ENCODE peak calls at places on chromosomes 13 and 19, in four cellular contexts. M is GM12878, B is K562, Z is SK-N-SH. S is an unnamed sample.

GRCh38 chr19:39211731-39212376 is 7.8 kb upstream of the SYCN start:
- DNase-seq in B (no peak), Z (peak), M (no peak), S (no peak)

GRCh38 chr19:51702754-51703654 is 9.9 kb downstream of the SPACA6 start:
- DNase-seq in B (peak), Z (peak), M (no peak), S (peak)

GRCh38 chr13:45042539-45042938 is 53.2 kb downstream of the GPALPP1 start:
- DNase-seq in M (no peak), Z (no peak), B (no peak), S (no peak)

GRCh38 chr13:24500977-24501376 is 11.6 kb downstream of the PARP4 start:
- DNase-seq in M (no peak), Z (no peak), B (no peak), S (no peak)

GRCh38 chr19:11693505-11694499 is 44.9 kb downstream of the ZNF823 start:
- DNase-seq in Z (peak), M (no peak), B (no peak), S (peak)

GRCh38 chr13:44437356-44438233 is 64.0 kb downstream of the SERP2 start:
- DNase-seq in M (no peak), B (no peak), Z (no peak), S (no peak)

GRCh38 chr13:37602743-37603381 is 4.3 kb upstream of the POSTN start:
- DNase-seq in Z (peak), B (no peak), M (no peak), S (no peak)

GRCh38 chr13:33450956-33451709 is 165.6 kb upstream of the STARD13 start:
- DNase-seq in M (no peak), B (no peak), Z (no peak), S (no peak)

GRCh38 chr19:47798904-47799266 is 5.5 kb downstream of the TPRX1 start:
- DNase-seq in Z (no peak), M (no peak), B (no peak), S (no peak)

GRCh38 chr13:75803175-75803611 is 167.1 kb downstream of the LMO7 start:
- DNase-seq in Z (no peak), B (no peak), M (no peak), S (peak)

GRCh38 chr13:29465741-29466293 is 129.7 kb downstream of the SLC7A1 start:
- DNase-seq in M (no peak), B (no peak), Z (peak), S (no peak)

GRCh38 chr13:76600086-76600485 is 286.1 kb downstream of the KCTD12 start:
- DNase-seq in B (no peak), M (no peak), Z (no peak), S (no peak)

GRCh38 chr13:33100876-33101275 is 84.7 kb downstream of the KL start:
- DNase-seq in B (no peak), M (no peak), Z (no peak), S (no peak)

GRCh38 chr19:56170261-56170660 is 5.5 kb upstream of the GALP start:
- DNase-seq in Z (no peak), B (peak), M (no peak), S (no peak)

GRCh38 chr13:114268344-114269280 is 12.8 kb upstream of the UPF3A start:
- DNase-seq in B (no peak), Z (no peak), M (no peak), S (no peak)

GRCh38 chr13:21917046-21918010 is 246.5 kb downstream of the FGF9 start:
- DNase-seq in B (no peak), M (no peak), Z (no peak), S (no peak)

GRCh38 chr13:45231722-45232121 is 30.9 kb upstream of the KCTD4 start:
- DNase-seq in Z (peak), B (no peak), M (no peak), S (no peak)

GRCh38 chr13:50969691-50970090 is 60.1 kb downstream of the RNASEH2B start:
- DNase-seq in M (no peak), B (no peak), Z (no peak), S (no peak)

GRCh38 chr19:875265-875879 is 15.9 kb downstream of the CFD start:
- DNase-seq in B (no peak), Z (no peak), M (no peak), S (no peak)

GRCh38 chr19:48844472-48844871 is 8.2 kb upstream of the HSD17B14 start:
- DNase-seq in M (no peak), B (peak), Z (peak), S (no peak)

GRCh38 chr19:55206664-55207500 is 2.4 kb downstream of the PTPRH start:
- DNase-seq in B (peak), Z (peak), M (no peak), S (no peak)

GRCh38 chr13:43110658-43111057 is 87.3 kb downstream of the DNAJC15 start:
- DNase-seq in B (no peak), M (no peak), Z (no peak), S (no peak)

GRCh38 chr13:77176350-77176749 is 149.4 kb upstream of the FBXL3 start:
- DNase-seq in Z (no peak), B (no peak), M (no peak), S (no peak)

GRCh38 chr13:41222259-41222852 is 28.0 kb upstream of the KBTBD7 start:
- DNase-seq in Z (peak), B (peak), M (peak), S (peak)

GRCh38 chr19:1360818-1361461 is 22.8 kb upstream of the NDUFS7 start:
- DNase-seq in M (no peak), Z (peak), B (no peak), S (no peak)

GRCh38 chr13:84810781-84811180 is 928.5 kb upstream of the SLITRK1 start:
- DNase-seq in M (no peak), B (no peak), Z (no peak), S (no peak)

GRCh38 chr19:40467007-40467565 is 285 bp downstream of the SPTBN4 start:
- DNase-seq in B (no peak), Z (peak), M (no peak), S (peak)

GRCh38 chr13:113561417-113562084 is 23.0 kb upstream of the TFDP1 start:
- DNase-seq in M (no peak), Z (no peak), B (no peak), S (no peak)

GRCh38 chr19:56393119-56394012 is at the start of gene ZNF582:
- DNase-seq in Z (peak), B (peak), M (peak), S (peak)

GRCh38 chr13:91482427-91482826 is 84.0 kb downstream of the GPC5 start:
- DNase-seq in Z (peak), M (no peak), B (no peak), S (no peak)

GRCh38 chr13:36029171-36029570 is 102.0 kb downstream of the DCLK1 start:
- DNase-seq in Z (no peak), B (no peak), M (no peak), S (no peak)

GRCh38 chr19:17420267-17420924 is 549 bp downstream of the MVB12A start:
- DNase-seq in M (no peak), Z (peak), B (peak), S (no peak)

GRCh38 chr19:34504273-34504808 is 22.8 kb downstream of the WTIP start:
- DNase-seq in M (no peak), Z (no peak), B (no peak), S (no peak)

GRCh38 chr13:94947965-94948371 is 235.6 kb upstream of the SOX21 start:
- DNase-seq in M (no peak), Z (no peak), B (no peak), S (no peak)

GRCh38 chr19:15666186-15666585 is 6.7 kb upstream of the CYP4F12 start:
- DNase-seq in B (no peak), M (no peak), Z (no peak), S (no peak)

GRCh38 chr13:77460195-77460594 is 75.3 kb upstream of the SCEL start:
- DNase-seq in B (no peak), Z (no peak), M (peak), S (no peak)

GRCh38 chr13:109332501-109333499 is 453.6 kb downstream of the IRS2 start:
- DNase-seq in B (no peak), M (no peak), Z (no peak), S (no peak)

GRCh38 chr13:109331898-109332297 is 454.5 kb downstream of the IRS2 start:
- DNase-seq in Z (peak), M (no peak), B (no peak), S (no peak)

GRCh38 chr13:109329175-109329574 is 457.2 kb downstream of the IRS2 start:
- DNase-seq in Z (no peak), M (no peak), B (no peak), S (no peak)

GRCh38 chr13:109330123-109330522 is 456.3 kb downstream of the IRS2 start:
- DNase-seq in M (no peak), Z (no peak), B (no peak), S (no peak)

DNA sequence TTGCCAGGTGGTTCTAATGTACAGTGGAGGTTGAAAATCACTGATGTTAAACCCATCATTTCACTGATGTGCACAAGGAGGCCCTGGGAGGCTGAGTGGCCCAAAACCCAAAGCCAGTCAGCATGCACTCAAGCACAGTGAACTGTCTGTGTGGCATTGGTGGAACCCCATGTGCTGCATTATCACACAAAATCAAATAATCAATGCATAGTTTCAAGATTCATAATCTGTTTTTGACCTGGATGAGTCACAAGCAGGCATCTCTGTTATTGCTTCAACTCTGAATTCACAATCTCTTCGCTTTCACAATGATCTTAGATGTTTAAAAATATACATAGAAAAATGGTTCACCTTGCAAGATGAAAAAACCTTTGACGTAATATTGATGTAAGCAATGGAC is 455.4 kb downstream of the IRS2 start:
- DNase-seq in B (no peak), M (no peak), Z (no peak), S (no peak)
- TF ChIP-seq NRF1 in B (no peak), M (no peak), Z (no peak), S (no peak)

GRCh38 chr19:46515290-46515609 is 19.6 kb upstream of the PNMA8B start:
- DNase-seq in B (no peak), M (no peak), Z (no peak), S (peak)

GRCh38 chr19:46517471-46517870 is 21.8 kb upstream of the PNMA8B start:
- DNase-seq in Z (no peak), M (no peak), B (no peak), S (no peak)

GRCh38 chr19:46514589-46515289 is 19.1 kb upstream of the PNMA8B start:
- DNase-seq in Z (no peak), M (no peak), B (no peak), S (no peak)

GRCh38 chr19:46513461-46514236 is 18.0 kb upstream of the PNMA8B start:
- DNase-seq in M (no peak), Z (peak), B (peak), S (peak)

GRCh38 chr19:46515879-46516350 is 20.2 kb upstream of the PNMA8B start:
- DNase-seq in Z (peak), B (peak), M (no peak), S (no peak)
- TF ChIP-seq NRF1 in Z (no peak), B (no peak), M (no peak), S (no peak)

GRCh38 chr19:14085309-14085995 is at the start of gene C19orf67:
- DNase-seq in Z (no peak), B (peak), M (no peak), S (no peak)

GRCh38 chr19:14080887-14081796 is 4.4 kb downstream of the C19orf67 start:
- DNase-seq in B (peak), M (peak), Z (peak), S (peak)

GRCh38 chr19:14078406-14078805 is 5.8 kb downstream of the MISP3 start:
- DNase-seq in B (no peak), M (no peak), Z (no peak), S (no peak)

GRCh38 chr19:14082675-14082960 is 3.0 kb downstream of the C19orf67 start:
- DNase-seq in M (no peak), Z (no peak), B (no peak), S (no peak)

GRCh38 chr19:14081797-14082674 is 3.5 kb downstream of the C19orf67 start:
- DNase-seq in B (no peak), Z (no peak), M (no peak), S (no peak)
- TF ChIP-seq NRF1 in B (no peak), Z (no peak), M (no peak), S (no peak)

GRCh38 chr19:13134626-13135025 is 15.5 kb downstream of the STX10 start:
- DNase-seq in B (no peak), Z (no peak), M (no peak), S (no peak)

GRCh38 chr19:13135068-13136062 is 14.8 kb downstream of the STX10 start:
- DNase-seq in M (no peak), Z (no peak), B (no peak), S (no peak)

GRCh38 chr19:13130886-13131490 is 12.9 kb downstream of the NACC1 start:
- DNase-seq in Z (no peak), M (no peak), B (no peak), S (no peak)

GRCh38 chr19:13133241-13133870 is 15.3 kb downstream of the NACC1 start:
- DNase-seq in M (no peak), Z (no peak), B (no peak), S (no peak)

GRCh38 chr19:13132471-13133166 is 14.6 kb downstream of the NACC1 start:
- DNase-seq in M (no peak), B (no peak), Z (no peak), S (no peak)
- TF ChIP-seq NRF1 in M (no peak), B (no peak), Z (no peak), S (no peak)

GRCh38 chr19:44753932-44754742 is 5.6 kb downstream of the BCL3 start:
- DNase-seq in Z (peak), B (peak), M (no peak), S (no peak)
- TF ChIP-seq NRF1 in Z (no peak), B (peak), M (no peak), S (no peak)

DNA sequence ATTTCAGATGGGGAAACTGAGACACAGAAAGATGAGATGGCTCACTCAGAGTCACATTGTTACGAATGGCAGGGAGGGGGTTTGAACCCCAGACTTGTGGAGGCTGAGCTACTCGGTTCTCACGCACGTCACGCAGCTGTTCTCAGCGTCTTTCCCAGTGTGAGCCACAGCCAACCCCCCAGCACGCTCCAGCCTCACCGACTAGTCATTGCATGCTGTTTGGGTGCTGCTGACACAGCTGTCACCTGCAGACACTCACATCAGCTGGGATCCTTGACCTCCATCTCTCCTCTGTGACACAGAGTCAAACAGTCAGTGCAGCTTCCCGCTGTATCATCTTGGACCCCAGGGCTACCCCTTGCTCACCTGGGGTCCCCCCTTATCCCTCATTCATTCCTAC is 2.4 kb upstream of the NCAN start:
- DNase-seq in M (no peak), B (no peak), Z (no peak), S (no peak)
- TF ChIP-seq NRF1 in M (no peak), B (no peak), Z (no peak), S (no peak)

GRCh38 chr13:103004790-103005307 is 61.4 kb downstream of the SLC10A2 start:
- DNase-seq in Z (no peak), B (no peak), M (no peak), S (no peak)
- TF ChIP-seq NRF1 in Z (no peak), B (no peak), M (no peak), S (no peak)

GRCh38 chr19:12785431-12786011 is 5.8 kb upstream of the JUNB start:
- DNase-seq in M (no peak), B (no peak), Z (no peak), S (no peak)
- TF ChIP-seq NRF1 in M (no peak), B (no peak), Z (no peak), S (no peak)

GRCh38 chr19:42251572-42251990 is 3.3 kb downstream of the ERF start:
- DNase-seq in B (no peak), Z (no peak), M (no peak), S (no peak)

GRCh38 chr19:42253245-42254082 is 1.5 kb downstream of the ERF start:
- DNase-seq in B (peak), M (no peak), Z (peak), S (no peak)

GRCh38 chr19:42254083-42254849 is 662 bp downstream of the ERF start:
- DNase-seq in M (no peak), B (peak), Z (peak), S (peak)

GRCh38 chr19:42250666-42251531 is 4.0 kb downstream of the ERF start:
- DNase-seq in Z (peak), B (no peak), M (no peak), S (no peak)

DNA sequence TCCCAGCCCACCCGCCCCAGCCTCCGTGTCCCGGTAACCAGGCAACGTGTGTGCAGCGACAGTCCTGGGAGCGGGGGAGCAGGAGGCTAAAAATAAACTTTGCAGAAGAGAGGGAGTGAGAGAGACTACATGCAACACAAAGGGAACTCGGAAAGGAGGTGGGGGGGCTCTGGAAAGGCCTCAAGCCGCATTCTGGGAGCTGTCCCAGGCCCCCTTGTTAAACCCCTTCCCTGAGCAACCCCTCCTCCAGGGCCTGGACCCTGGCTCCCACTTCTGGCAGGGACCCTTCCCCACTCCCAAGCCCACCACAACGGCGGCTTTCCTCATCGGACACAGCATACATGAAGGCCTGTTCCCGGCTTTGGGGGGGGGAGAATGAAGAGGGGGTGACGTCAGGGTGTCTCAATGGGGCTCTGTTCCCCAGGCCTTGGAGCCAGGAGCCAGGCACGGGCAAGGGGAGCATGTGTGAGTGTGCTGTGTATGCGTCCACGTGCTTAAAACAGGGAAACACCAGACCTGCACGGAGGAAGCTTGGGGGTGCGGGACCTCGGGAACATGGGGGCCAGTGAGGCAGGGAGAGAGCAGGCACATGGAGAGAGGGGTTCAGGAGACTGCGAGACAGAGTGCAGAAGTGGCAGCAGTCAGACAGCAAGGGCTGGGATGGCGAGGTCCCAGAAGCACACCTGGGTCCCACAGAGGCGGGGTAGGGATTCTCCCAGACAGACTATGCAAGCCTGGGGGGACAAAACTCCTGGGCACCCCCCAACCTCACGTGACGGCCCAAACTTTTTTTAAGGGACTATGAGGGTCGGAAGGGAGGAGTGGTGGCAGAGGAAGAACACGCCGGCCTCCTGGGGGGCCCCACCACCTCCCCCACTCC is 2.3 kb downstream of the ERF start:
- DNase-seq in Z (peak), B (no peak), M (no peak), S (no peak)
- TF ChIP-seq NRF1 in Z (no peak), B (no peak), M (no peak), S (no peak)

GRCh38 chr19:58400916-58401824 is 5.7 kb downstream of the RNF225 start:
- DNase-seq in B (peak), Z (peak), M (peak), S (peak)
- TF ChIP-seq NRF1 in B (peak), Z (peak), M (peak), S (peak)

S was measured in H1.